ENCODE peak calls at places on chromosomes 11 and 22, in seven cellular contexts. One of them, this sample, is unnamed.
A peak's percentile ranks its signal among the peaks of the same experiment; 100 is the strongest.

GRCh38 chr11:92870241-92870826 is 99.1 kb upstream of the MTNR1B start:
- DNase-seq in GM12878: no peak
- DNase-seq in HepG2: no peak
- DNase-seq in SK-N-SH: no peak
- DNase-seq in K562: no peak
- DNase-seq in H1: no peak
- DNase-seq in HCT116: no peak
- DNase-seq in this sample: no peak

GRCh38 chr11:37525336-37525735 is 927.3 kb upstream of the RAG2 start:
- DNase-seq in HCT116: no peak
- DNase-seq in HepG2: no peak
- DNase-seq in GM12878: no peak
- DNase-seq in K562: no peak
- DNase-seq in H1: no peak
- DNase-seq in SK-N-SH: no peak
- DNase-seq in this sample: no peak

GRCh38 chr22:28909375-28909774 is 26.0 kb downstream of the ZNRF3 start:
- DNase-seq in HepG2: no peak
- DNase-seq in K562: peak; percentile 25
- DNase-seq in GM12878: peak; percentile 57
- DNase-seq in SK-N-SH: no peak
- DNase-seq in H1: no peak
- DNase-seq in HCT116: no peak
- DNase-seq in this sample: no peak

GRCh38 chr11:101487775-101488174 is 96.0 kb downstream of the TRPC6 start:
- DNase-seq in GM12878: no peak
- DNase-seq in HepG2: no peak
- DNase-seq in H1: no peak
- DNase-seq in HCT116: no peak
- DNase-seq in SK-N-SH: no peak
- DNase-seq in K562: no peak
- DNase-seq in this sample: no peak

GRCh38 chr11:44776840-44777536 is 50.2 kb downstream of the TSPAN18 start:
- DNase-seq in HepG2: no peak
- DNase-seq in GM12878: no peak
- DNase-seq in K562: no peak
- DNase-seq in SK-N-SH: no peak
- DNase-seq in H1: peak; percentile 43
- DNase-seq in HCT116: no peak
- DNase-seq in this sample: no peak

GRCh38 chr11:100870138-100870537 is 183.1 kb downstream of the ARHGAP42 start:
- DNase-seq in HepG2: no peak
- DNase-seq in H1: no peak
- DNase-seq in HCT116: no peak
- DNase-seq in GM12878: no peak
- DNase-seq in SK-N-SH: no peak
- DNase-seq in K562: no peak
- DNase-seq in this sample: no peak

GRCh38 chr11:7537260-7537659 is 23.5 kb downstream of the PPFIBP2 start:
- DNase-seq in GM12878: no peak
- DNase-seq in H1: no peak
- DNase-seq in SK-N-SH: no peak
- DNase-seq in K562: no peak
- DNase-seq in HepG2: no peak
- DNase-seq in HCT116: no peak
- DNase-seq in this sample: no peak

GRCh38 chr22:43828711-43829447 is 16.8 kb upstream of the EFCAB6 start:
- DNase-seq in K562: no peak
- DNase-seq in HepG2: no peak
- DNase-seq in H1: no peak
- DNase-seq in SK-N-SH: peak; percentile 61
- DNase-seq in GM12878: no peak
- DNase-seq in HCT116: no peak
- DNase-seq in this sample: no peak

GRCh38 chr22:46815896-46816721 is 53.7 kb downstream of the TBC1D22A start:
- DNase-seq in H1: peak; percentile 45
- DNase-seq in SK-N-SH: no peak
- DNase-seq in HepG2: peak; percentile 39
- DNase-seq in HCT116: no peak
- DNase-seq in GM12878: no peak
- DNase-seq in K562: peak; percentile 36
- DNase-seq in this sample: no peak

GRCh38 chr22:19714320-19715252 is at the start of gene SEPTIN5:
- DNase-seq in SK-N-SH: peak; percentile 83
- DNase-seq in K562: peak; percentile 92
- DNase-seq in H1: peak; percentile 60
- DNase-seq in GM12878: no peak
- DNase-seq in HepG2: no peak
- DNase-seq in HCT116: no peak
- DNase-seq in this sample: peak; percentile 31

GRCh38 chr11:58674609-58675008 is 52.1 kb downstream of the CNTF start:
- DNase-seq in H1: no peak
- DNase-seq in HCT116: no peak
- DNase-seq in SK-N-SH: no peak
- DNase-seq in GM12878: no peak
- DNase-seq in HepG2: no peak
- DNase-seq in K562: no peak
- DNase-seq in this sample: no peak

GRCh38 chr11:13429288-13429687 is 33.7 kb downstream of the BTBD10 start:
- DNase-seq in K562: no peak
- DNase-seq in H1: no peak
- DNase-seq in HCT116: no peak
- DNase-seq in GM12878: no peak
- DNase-seq in HepG2: no peak
- DNase-seq in SK-N-SH: no peak
- DNase-seq in this sample: no peak

GRCh38 chr11:94933225-94934130 is 39.9 kb downstream of the CWC15 start:
- DNase-seq in SK-N-SH: peak; percentile 35
- DNase-seq in K562: no peak
- DNase-seq in HCT116: no peak
- DNase-seq in GM12878: no peak
- DNase-seq in HepG2: no peak
- DNase-seq in H1: no peak
- DNase-seq in this sample: no peak

GRCh38 chr11:19430346-19431058 is 189.8 kb upstream of the E2F8 start:
- DNase-seq in GM12878: no peak
- DNase-seq in HepG2: no peak
- DNase-seq in HCT116: no peak
- DNase-seq in SK-N-SH: no peak
- DNase-seq in K562: no peak
- DNase-seq in H1: no peak
- DNase-seq in this sample: no peak

GRCh38 chr11:113271551-113272245 is 42.7 kb upstream of the TTC12 start:
- DNase-seq in GM12878: no peak
- DNase-seq in HepG2: no peak
- DNase-seq in SK-N-SH: no peak
- DNase-seq in HCT116: no peak
- DNase-seq in K562: no peak
- DNase-seq in H1: no peak
- DNase-seq in this sample: no peak

GRCh38 chr11:128725630-128726461 is 32.0 kb downstream of the FLI1 start:
- DNase-seq in HepG2: no peak
- DNase-seq in GM12878: peak; percentile 89
- DNase-seq in K562: no peak
- DNase-seq in HCT116: no peak
- DNase-seq in SK-N-SH: no peak
- DNase-seq in H1: no peak
- DNase-seq in this sample: no peak

GRCh38 chr11:6315811-6316425 is 4.4 kb downstream of the CAVIN3 start:
- DNase-seq in HepG2: peak; percentile 45
- DNase-seq in H1: peak; percentile 65
- DNase-seq in GM12878: no peak
- DNase-seq in SK-N-SH: peak; percentile 79
- DNase-seq in HCT116: peak; percentile 41
- DNase-seq in K562: peak; percentile 79
- DNase-seq in this sample: peak; percentile 58

GRCh38 chr11:3077846-3078440 is 20.7 kb upstream of the CARS1 start:
- DNase-seq in K562: no peak
- DNase-seq in HCT116: no peak
- DNase-seq in HepG2: no peak
- DNase-seq in GM12878: no peak
- DNase-seq in SK-N-SH: no peak
- DNase-seq in H1: no peak
- DNase-seq in this sample: no peak

GRCh38 chr11:29448246-29448877 is 568.5 kb downstream of the KCNA4 start:
- DNase-seq in HCT116: peak; percentile 2
- DNase-seq in K562: no peak
- DNase-seq in SK-N-SH: no peak
- DNase-seq in H1: no peak
- DNase-seq in HepG2: no peak
- DNase-seq in GM12878: no peak
- DNase-seq in this sample: peak; percentile 26

GRCh38 chr11:105612766-105613165 is 2.9 kb downstream of the GRIA4 start:
- DNase-seq in GM12878: no peak
- DNase-seq in H1: no peak
- DNase-seq in K562: no peak
- DNase-seq in HCT116: no peak
- DNase-seq in SK-N-SH: no peak
- DNase-seq in HepG2: no peak
- DNase-seq in this sample: no peak

GRCh38 chr22:25668437-25668836 is 73.6 kb upstream of the MYO18B start:
- DNase-seq in HepG2: peak; percentile 92
- DNase-seq in K562: no peak
- DNase-seq in HCT116: no peak
- DNase-seq in GM12878: no peak
- DNase-seq in SK-N-SH: peak; percentile 55
- DNase-seq in H1: no peak
- DNase-seq in this sample: no peak

GRCh38 chr11:1746956-1747752 is 3.2 kb downstream of the IFITM10 start:
- DNase-seq in HepG2: no peak
- DNase-seq in GM12878: no peak
- DNase-seq in SK-N-SH: peak; percentile 36
- DNase-seq in H1: no peak
- DNase-seq in HCT116: no peak
- DNase-seq in K562: no peak
- DNase-seq in this sample: peak; percentile 35
- TF ChIP-seq JUND in HepG2: no peak
- TF ChIP-seq JUND in GM12878: no peak
- TF ChIP-seq JUND in SK-N-SH: no peak
- TF ChIP-seq JUND in H1: no peak
- TF ChIP-seq JUND in HCT116: no peak
- TF ChIP-seq JUND in K562: no peak
- TF ChIP-seq JUND in this sample: no peak

DNA sequence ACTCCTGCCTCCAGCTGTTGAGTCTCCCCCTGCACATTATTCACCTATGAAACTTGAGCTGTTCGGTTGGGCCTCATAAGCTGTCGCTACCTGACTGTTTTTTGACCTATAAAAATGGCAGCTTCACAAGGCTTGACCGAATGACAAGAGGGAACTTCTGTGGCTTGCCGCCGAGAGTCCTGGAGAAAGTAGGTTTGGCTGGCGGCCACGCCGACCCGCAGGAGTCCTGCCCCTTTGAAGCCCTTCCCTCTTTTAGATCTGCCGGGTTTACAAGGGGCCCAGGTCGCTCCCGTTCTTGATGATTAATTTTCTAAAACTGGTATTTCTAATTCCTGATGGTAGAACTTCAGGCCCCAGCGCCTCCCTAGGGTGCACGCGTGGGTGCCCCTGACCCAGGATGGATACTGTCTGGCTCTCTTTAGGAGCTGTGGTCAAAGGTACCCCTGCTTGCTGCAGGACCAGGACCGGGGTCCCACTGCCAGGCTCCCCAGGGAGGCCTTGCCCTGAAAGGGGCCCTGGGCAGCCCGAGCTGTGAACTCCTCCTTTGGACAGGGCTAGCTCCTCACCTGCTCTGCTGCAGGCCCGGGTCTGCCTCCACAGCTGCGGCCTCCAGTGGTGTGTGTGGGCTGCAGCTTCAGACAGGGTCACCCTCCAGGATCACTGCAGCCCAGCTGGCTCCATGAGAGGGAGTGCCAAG is 171.8 kb downstream of the CTTN start:
- DNase-seq in H1: no peak
- DNase-seq in HCT116: no peak
- DNase-seq in GM12878: no peak
- DNase-seq in SK-N-SH: no peak
- DNase-seq in HepG2: no peak
- DNase-seq in K562: no peak
- DNase-seq in this sample: no peak
- TF ChIP-seq JUND in H1: no peak
- TF ChIP-seq JUND in HCT116: no peak
- TF ChIP-seq JUND in GM12878: no peak
- TF ChIP-seq JUND in SK-N-SH: no peak
- TF ChIP-seq JUND in HepG2: no peak
- TF ChIP-seq JUND in K562: no peak
- TF ChIP-seq JUND in this sample: no peak

DNA sequence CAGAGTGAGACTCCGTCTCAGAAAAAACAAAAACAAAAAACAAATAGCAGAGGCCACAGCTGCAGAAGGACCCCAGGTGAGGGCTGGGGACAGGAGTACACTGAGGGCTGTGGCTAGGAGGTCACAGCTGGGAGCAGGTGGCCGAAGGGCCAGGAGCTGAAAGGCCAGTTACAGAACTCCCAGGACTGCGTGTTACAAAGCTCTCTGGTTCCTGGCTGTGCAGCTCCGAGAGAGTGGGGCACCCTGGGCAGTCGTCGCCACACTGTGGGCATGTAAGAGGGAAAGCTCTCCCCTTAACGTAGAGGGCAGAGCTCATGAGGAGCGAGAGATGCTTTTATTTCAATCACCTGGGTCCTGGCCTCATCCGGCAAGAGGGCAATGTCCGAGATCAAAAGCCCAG is 10.1 kb upstream of the NCF4 start:
- DNase-seq in HCT116: no peak
- DNase-seq in HepG2: no peak
- DNase-seq in GM12878: no peak
- DNase-seq in H1: no peak
- DNase-seq in K562: no peak
- DNase-seq in SK-N-SH: no peak
- DNase-seq in this sample: no peak
- TF ChIP-seq JUND in HCT116: no peak
- TF ChIP-seq JUND in HepG2: no peak
- TF ChIP-seq JUND in GM12878: no peak
- TF ChIP-seq JUND in H1: no peak
- TF ChIP-seq JUND in K562: no peak
- TF ChIP-seq JUND in SK-N-SH: no peak
- TF ChIP-seq JUND in this sample: no peak

DNA sequence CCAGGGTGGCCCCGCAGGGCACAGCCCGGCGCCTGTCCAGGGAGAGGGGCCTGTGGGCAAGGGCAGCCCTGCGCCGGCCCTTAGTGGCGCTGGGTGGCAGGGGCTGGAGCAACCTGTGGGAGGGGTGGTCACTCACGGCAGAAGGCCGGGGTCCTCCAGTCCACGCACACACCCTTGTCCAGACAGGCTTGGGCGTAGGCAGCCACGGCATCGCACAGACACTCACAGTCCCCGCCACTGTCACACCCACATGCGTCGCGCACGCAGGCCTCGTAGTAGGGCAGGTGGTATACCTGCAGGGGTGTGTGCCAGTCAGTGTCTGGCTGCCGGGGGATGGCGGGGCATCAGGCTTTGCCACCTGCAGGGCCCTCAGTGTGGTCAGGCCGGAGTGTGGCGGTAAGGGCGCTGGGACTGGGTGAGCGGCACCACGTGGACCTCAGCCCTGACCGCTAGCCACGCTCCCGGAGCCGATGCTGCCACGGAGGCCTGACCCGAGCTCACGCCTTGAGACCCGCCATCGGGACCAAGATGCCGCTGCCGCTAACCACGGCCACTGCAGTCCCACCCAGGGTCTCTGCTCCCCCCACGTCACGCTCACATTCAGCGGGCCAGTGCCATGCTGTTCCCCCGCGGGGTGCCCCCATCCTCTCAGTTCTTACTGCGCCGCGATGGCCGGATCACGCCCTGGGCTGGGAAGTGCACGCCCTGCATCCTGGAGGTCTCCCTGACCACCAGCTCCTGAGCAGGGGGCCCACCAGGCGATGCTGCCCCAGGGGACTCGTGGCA is 12.5 kb downstream of the MUC6 start:
- DNase-seq in GM12878: no peak
- DNase-seq in H1: no peak
- DNase-seq in K562: no peak
- DNase-seq in HepG2: no peak
- DNase-seq in HCT116: no peak
- DNase-seq in SK-N-SH: no peak
- DNase-seq in this sample: no peak
- TF ChIP-seq JUND in GM12878: no peak
- TF ChIP-seq JUND in H1: no peak
- TF ChIP-seq JUND in K562: no peak
- TF ChIP-seq JUND in HepG2: no peak
- TF ChIP-seq JUND in HCT116: no peak
- TF ChIP-seq JUND in SK-N-SH: no peak
- TF ChIP-seq JUND in this sample: no peak

This sample was measured in T47D.